ENCODE peak calls at places on chromosomes 3 and 15, in ten cellular contexts. D is IMR-90, L is body of pancreas, N is fibroblast of lung, T is NB4, O is PC-9, V is ascending aorta, Z is PC-3, P is Karpas-422, A is epithelial cell of proximal tubule. G is an unnamed sample.

GRCh38 chr15:67290319-67290718 is 35.7 kb downstream of the IQCH start:
- DNase-seq in D (no peak), L (no peak), N (peak; percentile 34), T (peak; percentile 8), O (no peak), V (no peak), Z (no peak), P (no peak), A (no peak), G (no peak)

GRCh38 chr3:62529230-62529629 is 155.9 kb upstream of the FEZF2 start:
- DNase-seq in D (peak; percentile 8), L (peak; percentile 16), N (peak; percentile 32), T (peak; percentile 18), O (no peak), V (no peak), Z (peak; percentile 31), P (peak; percentile 52), A (no peak), G (no peak)

GRCh38 chr15:23877502-23878412 is 190.7 kb upstream of the NDN start:
- DNase-seq in D (no peak), L (peak; percentile 74), N (peak; percentile 14), T (peak; percentile 18), O (no peak), V (no peak), Z (peak; percentile 55), P (peak; percentile 49), A (no peak), G (no peak)

GRCh38 chr15:81484076-81484475 is 110.1 kb upstream of the TMC3 start:
- DNase-seq in D (no peak), L (no peak), N (no peak), T (no peak), O (no peak), V (no peak), Z (no peak), P (no peak), A (no peak), G (no peak)

GRCh38 chr15:85000937-85001336 is 19.3 kb downstream of the PDE8A start:
- DNase-seq in D (no peak), L (no peak), N (no peak), T (no peak), O (no peak), V (no peak), Z (no peak), P (no peak), A (no peak), G (no peak)

GRCh38 chr15:85967553-85967952 is 112.1 kb upstream of the AGBL1 start:
- DNase-seq in D (no peak), L (no peak), N (no peak), T (no peak), O (no peak), V (no peak), Z (no peak), P (no peak), A (no peak), G (no peak)

GRCh38 chr3:37980477-37981347 is 9.9 kb upstream of the VILL start:
- DNase-seq in D (no peak), L (no peak), N (no peak), T (peak; percentile 19), O (no peak), V (no peak), Z (no peak), P (no peak), A (no peak), G (no peak)

GRCh38 chr15:31930967-31931366 is 99.3 kb upstream of the CHRNA7 start:
- DNase-seq in D (no peak), L (no peak), N (no peak), T (no peak), O (no peak), V (no peak), Z (no peak), P (no peak), A (no peak), G (no peak)

GRCh38 chr3:58306662-58307286 is 454 bp downstream of the HTD2 start:
- DNase-seq in D (peak; percentile 30), L (peak; percentile 42), N (peak; percentile 11), T (peak; percentile 41), O (no peak), V (no peak), Z (peak; percentile 51), P (peak; percentile 75), A (no peak), G (no peak)

GRCh38 chr3:23834082-23834870 is 28.5 kb downstream of the UBE2E1 start:
- DNase-seq in D (no peak), L (no peak), N (peak; percentile 26), T (peak; percentile 51), O (no peak), V (no peak), Z (no peak), P (peak; percentile 60), A (no peak), G (no peak)

GRCh38 chr15:40770147-40770721 is 454 bp downstream of the C15orf62 start:
- DNase-seq in D (no peak), L (no peak), N (no peak), T (peak; percentile 38), O (peak; percentile 65), V (no peak), Z (no peak), P (peak; percentile 91), A (no peak), G (no peak)

GRCh38 chr3:156396851-156397250 is 158.1 kb downstream of the SSR3 start:
- DNase-seq in D (no peak), L (no peak), N (no peak), T (no peak), O (no peak), V (no peak), Z (no peak), P (no peak), A (no peak), G (no peak)

GRCh38 chr15:57079907-57080750 is 161.7 kb downstream of the TCF12 start:
- DNase-seq in D (no peak), L (no peak), N (no peak), T (peak; percentile 20), O (no peak), V (no peak), Z (no peak), P (peak; percentile 62), A (no peak), G (no peak)
- H3K4me3 ChIP-seq in D (no peak overlapping the region), L (no peak overlapping the region), N (no peak overlapping the region), T (no peak overlapping the region), O (no peak overlapping the region), V (no peak overlapping the region), Z (no peak overlapping the region), P (peak overlapping the region; percentile 19), A (no peak overlapping the region), G (no peak overlapping the region)

GRCh38 chr3:50242778-50243551 is 7.0 kb downstream of the GNAI2 start:
- DNase-seq in D (peak; percentile 72), L (no peak), N (no peak), T (peak; percentile 94), O (no peak), V (peak; percentile 83), Z (no peak), P (peak; percentile 90), A (no peak), G (no peak)

GRCh38 chr3:50243552-50243895 is 7.5 kb downstream of the GNAI2 start:
- DNase-seq in D (no peak), L (no peak), N (no peak), T (no peak), O (no peak), V (no peak), Z (no peak), P (no peak), A (no peak), G (no peak)

GRCh38 chr3:50239649-50240048 is 3.6 kb downstream of the GNAI2 start:
- DNase-seq in D (no peak), L (no peak), N (no peak), T (no peak), O (no peak), V (no peak), Z (no peak), P (no peak), A (no peak), G (no peak)

GRCh38 chr3:50241163-50241562 is 5.2 kb downstream of the GNAI2 start:
- DNase-seq in D (no peak), L (no peak), N (no peak), T (no peak), O (no peak), V (no peak), Z (no peak), P (no peak), A (no peak), G (no peak)

DNA sequence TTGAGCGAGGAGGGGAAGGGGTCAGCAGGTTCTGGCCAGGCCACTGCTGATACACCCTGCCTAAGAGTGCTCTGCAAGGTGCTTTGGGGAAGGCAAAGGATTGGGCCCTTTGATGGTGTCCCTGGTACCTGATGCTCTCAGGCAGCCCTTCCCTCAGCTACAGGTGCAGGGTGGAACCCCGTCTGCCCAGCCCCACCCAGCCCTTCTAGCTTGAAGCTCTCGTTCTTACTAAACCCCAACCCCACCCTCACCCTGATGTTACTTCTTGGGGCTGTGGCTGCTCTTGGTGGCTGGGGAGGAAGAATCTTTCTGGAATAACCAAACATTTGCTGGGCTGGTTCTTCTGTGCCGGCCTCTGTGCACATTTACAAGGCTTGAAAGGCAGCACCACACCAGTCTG is 6.4 kb downstream of the GNAI2 start:
- DNase-seq in D (no peak), L (no peak), N (no peak), T (no peak), O (no peak), V (no peak), Z (no peak), P (no peak), A (no peak), G (no peak)
- H3K4me3 ChIP-seq in D (no peak overlapping the region), L (no peak overlapping the region), N (no peak overlapping the region), T (no peak overlapping the region), O (no peak overlapping the region), V (peak overlapping the region; percentile 4), Z (no peak overlapping the region), P (peak overlapping the region; percentile 40), A (no peak overlapping the region), G (no peak overlapping the region)

DNA sequence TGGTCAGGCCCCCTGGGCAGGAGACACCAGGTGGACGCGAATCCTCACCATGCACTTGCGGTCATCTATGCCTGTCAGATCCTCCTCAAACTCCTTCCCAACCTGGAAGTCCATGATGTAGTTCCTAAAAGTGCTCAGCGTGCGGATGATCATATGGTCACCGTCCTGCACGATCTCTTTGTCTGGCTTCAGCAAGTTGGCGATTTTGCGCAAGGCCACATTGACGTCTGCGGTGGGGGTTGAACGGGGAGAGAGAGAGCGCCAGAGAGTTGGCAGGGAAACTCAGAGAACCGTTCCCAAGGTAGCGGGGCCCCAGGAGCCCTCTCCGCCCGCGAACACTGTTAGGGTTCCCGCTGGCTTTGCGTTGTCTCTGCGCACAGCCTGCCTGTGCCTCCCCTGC is 809 bp downstream of the RBP1 start:
- DNase-seq in D (peak; percentile 53), L (peak; percentile 79), N (peak; percentile 78), T (no peak), O (no peak), V (peak; percentile 79), Z (no peak), P (no peak), A (no peak), G (no peak)
- H3K4me3 ChIP-seq in D (peak overlapping the region; percentile 41), L (peak overlapping the region; percentile 44), N (peak overlapping the region; percentile 64), T (no peak overlapping the region), O (peak overlapping the region; percentile 67), V (peak overlapping the region; percentile 81), Z (no peak overlapping the region), P (no peak overlapping the region), A (peak overlapping the region; percentile 60), G (peak overlapping the region; percentile 47)

DNA sequence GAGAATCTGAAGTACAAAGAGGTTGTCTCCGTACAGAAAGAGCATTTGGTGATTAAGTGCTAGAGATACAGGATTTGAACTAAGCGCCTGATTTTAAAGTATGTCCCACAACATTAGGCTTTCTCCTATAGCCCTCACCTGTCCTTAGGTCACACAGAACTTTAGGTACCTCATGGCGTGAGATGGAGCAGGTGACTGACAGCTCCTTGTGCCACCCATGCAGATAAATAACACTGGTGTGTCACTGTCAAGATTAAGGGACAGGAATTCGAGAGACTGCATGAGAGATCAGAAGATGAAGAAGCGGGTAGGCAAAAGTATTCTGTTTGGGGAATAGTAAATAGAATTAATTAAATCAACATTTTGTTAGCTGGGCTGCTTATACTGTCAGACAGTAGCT is 1.1 kb downstream of the BLM start:
- DNase-seq in D (no peak), L (no peak), N (no peak), T (peak; percentile 17), O (no peak), V (no peak), Z (no peak), P (no peak), A (no peak), G (no peak)
- H3K4me3 ChIP-seq in D (no peak overlapping the region), L (no peak overlapping the region), N (peak overlapping the region; percentile 97), T (peak overlapping the region; percentile 99), O (peak overlapping the region; percentile 74), V (no peak overlapping the region), Z (peak overlapping the region; percentile 75), P (peak overlapping the region; percentile 72), A (peak overlapping the region; percentile 73), G (peak overlapping the region; percentile 89)